ENCODE peak calls at places on chromosome 2, in eight cellular contexts. One of them, this sample, is unnamed.
A peak's percentile ranks its signal among the peaks of the same experiment; 100 is the strongest.

GRCh38 chr2:205610437-205610836 is 71.9 kb upstream of the NRP2 start:
- DNase-seq in IMR-90: peak; percentile 65
- DNase-seq in A549: no peak
- DNase-seq in uterus: no peak
- DNase-seq in tibial artery: no peak
- DNase-seq in cardiac fibroblast: peak; percentile 34
- DNase-seq in epithelial cell of esophagus: peak; percentile 42
- DNase-seq in fibroblast of the aortic adventitia: peak; percentile 71
- DNase-seq in this sample: no peak

GRCh38 chr2:134320930-134321329 is 67.1 kb downstream of the MGAT5 start:
- DNase-seq in IMR-90: no peak
- DNase-seq in A549: no peak
- DNase-seq in fibroblast of the aortic adventitia: no peak
- DNase-seq in epithelial cell of esophagus: no peak
- DNase-seq in tibial artery: no peak
- DNase-seq in uterus: no peak
- DNase-seq in cardiac fibroblast: no peak
- DNase-seq in this sample: no peak

GRCh38 chr2:138094031-138094430 is 129.8 kb downstream of the HNMT start:
- DNase-seq in IMR-90: no peak
- DNase-seq in epithelial cell of esophagus: no peak
- DNase-seq in tibial artery: no peak
- DNase-seq in uterus: no peak
- DNase-seq in A549: no peak
- DNase-seq in cardiac fibroblast: no peak
- DNase-seq in fibroblast of the aortic adventitia: no peak
- DNase-seq in this sample: no peak

GRCh38 chr2:18991177-18992168 is 366.9 kb downstream of the OSR1 start:
- DNase-seq in tibial artery: peak; percentile 76
- DNase-seq in IMR-90: peak; percentile 78
- DNase-seq in cardiac fibroblast: peak; percentile 82
- DNase-seq in fibroblast of the aortic adventitia: peak; percentile 98
- DNase-seq in epithelial cell of esophagus: peak; percentile 66
- DNase-seq in uterus: peak; percentile 29
- DNase-seq in A549: peak; percentile 27
- DNase-seq in this sample: no peak

GRCh38 chr2:141994066-141994465 is 136.8 kb downstream of the LRP1B start:
- DNase-seq in epithelial cell of esophagus: peak; percentile 13
- DNase-seq in A549: no peak
- DNase-seq in IMR-90: no peak
- DNase-seq in fibroblast of the aortic adventitia: no peak
- DNase-seq in tibial artery: no peak
- DNase-seq in uterus: no peak
- DNase-seq in cardiac fibroblast: no peak
- DNase-seq in this sample: no peak

GRCh38 chr2:117858892-117859531 is 44.5 kb downstream of the DDX18 start:
- DNase-seq in tibial artery: no peak
- DNase-seq in epithelial cell of esophagus: no peak
- DNase-seq in fibroblast of the aortic adventitia: no peak
- DNase-seq in cardiac fibroblast: no peak
- DNase-seq in A549: no peak
- DNase-seq in IMR-90: no peak
- DNase-seq in uterus: no peak
- DNase-seq in this sample: no peak

GRCh38 chr2:149061119-149061518 is 22.6 kb downstream of the LYPD6B start:
- DNase-seq in fibroblast of the aortic adventitia: no peak
- DNase-seq in epithelial cell of esophagus: no peak
- DNase-seq in cardiac fibroblast: no peak
- DNase-seq in IMR-90: no peak
- DNase-seq in tibial artery: no peak
- DNase-seq in uterus: no peak
- DNase-seq in A549: no peak
- DNase-seq in this sample: no peak

GRCh38 chr2:236875906-236876505 is 209.7 kb upstream of the COPS8 start:
- DNase-seq in tibial artery: peak; percentile 74
- DNase-seq in A549: no peak
- DNase-seq in epithelial cell of esophagus: peak; percentile 86
- DNase-seq in IMR-90: no peak
- DNase-seq in cardiac fibroblast: peak; percentile 31
- DNase-seq in fibroblast of the aortic adventitia: peak; percentile 69
- DNase-seq in uterus: peak; percentile 24
- DNase-seq in this sample: no peak

GRCh38 chr2:192558637-192559036 is 363.9 kb upstream of the TMEFF2 start:
- DNase-seq in IMR-90: no peak
- DNase-seq in cardiac fibroblast: no peak
- DNase-seq in A549: no peak
- DNase-seq in fibroblast of the aortic adventitia: no peak
- DNase-seq in epithelial cell of esophagus: no peak
- DNase-seq in tibial artery: no peak
- DNase-seq in uterus: no peak
- DNase-seq in this sample: no peak

GRCh38 chr2:238821391-238821790 is 26.5 kb upstream of the TWIST2 start:
- DNase-seq in tibial artery: no peak
- DNase-seq in uterus: peak; percentile 81
- DNase-seq in A549: no peak
- DNase-seq in cardiac fibroblast: peak; percentile 54
- DNase-seq in IMR-90: peak; percentile 39
- DNase-seq in epithelial cell of esophagus: no peak
- DNase-seq in fibroblast of the aortic adventitia: peak; percentile 56
- DNase-seq in this sample: no peak

GRCh38 chr2:168514692-168515091 is 58.6 kb downstream of the CERS6 start:
- DNase-seq in epithelial cell of esophagus: peak; percentile 34
- DNase-seq in tibial artery: no peak
- DNase-seq in A549: no peak
- DNase-seq in fibroblast of the aortic adventitia: no peak
- DNase-seq in cardiac fibroblast: peak; percentile 35
- DNase-seq in IMR-90: no peak
- DNase-seq in uterus: no peak
- DNase-seq in this sample: no peak

GRCh38 chr2:168517801-168518200 is 61.7 kb downstream of the CERS6 start:
- DNase-seq in A549: no peak
- DNase-seq in epithelial cell of esophagus: peak; percentile 52
- DNase-seq in fibroblast of the aortic adventitia: no peak
- DNase-seq in tibial artery: no peak
- DNase-seq in IMR-90: no peak
- DNase-seq in uterus: no peak
- DNase-seq in cardiac fibroblast: peak; percentile 63
- DNase-seq in this sample: no peak

GRCh38 chr2:168518555-168519066 is 62.5 kb downstream of the CERS6 start:
- DNase-seq in uterus: peak; percentile 37
- DNase-seq in A549: no peak
- DNase-seq in tibial artery: peak; percentile 75
- DNase-seq in IMR-90: peak; percentile 34
- DNase-seq in cardiac fibroblast: peak; percentile 65
- DNase-seq in epithelial cell of esophagus: peak; percentile 82
- DNase-seq in fibroblast of the aortic adventitia: no peak
- DNase-seq in this sample: no peak

GRCh38 chr2:168519534-168520308 is 63.6 kb downstream of the CERS6 start:
- DNase-seq in A549: no peak
- DNase-seq in uterus: no peak
- DNase-seq in fibroblast of the aortic adventitia: peak; percentile 42
- DNase-seq in epithelial cell of esophagus: no peak
- DNase-seq in IMR-90: no peak
- DNase-seq in cardiac fibroblast: peak; percentile 60
- DNase-seq in tibial artery: no peak
- DNase-seq in this sample: no peak

GRCh38 chr2:168515502-168515901 is 59.4 kb downstream of the CERS6 start:
- DNase-seq in tibial artery: no peak
- DNase-seq in IMR-90: peak; percentile 76
- DNase-seq in cardiac fibroblast: peak; percentile 94
- DNase-seq in uterus: no peak
- DNase-seq in fibroblast of the aortic adventitia: peak; percentile 92
- DNase-seq in epithelial cell of esophagus: peak; percentile 35
- DNase-seq in A549: no peak
- DNase-seq in this sample: no peak
- H3K4me3 ChIP-seq in tibial artery: no peak overlapping the region
- H3K4me3 ChIP-seq in IMR-90: no peak overlapping the region
- H3K4me3 ChIP-seq in cardiac fibroblast: no peak overlapping the region
- H3K4me3 ChIP-seq in uterus: no peak overlapping the region
- H3K4me3 ChIP-seq in fibroblast of the aortic adventitia: no peak overlapping the region
- H3K4me3 ChIP-seq in epithelial cell of esophagus: no peak overlapping the region
- H3K4me3 ChIP-seq in A549: no peak overlapping the region
- H3K4me3 ChIP-seq in this sample: no peak overlapping the region

DNA sequence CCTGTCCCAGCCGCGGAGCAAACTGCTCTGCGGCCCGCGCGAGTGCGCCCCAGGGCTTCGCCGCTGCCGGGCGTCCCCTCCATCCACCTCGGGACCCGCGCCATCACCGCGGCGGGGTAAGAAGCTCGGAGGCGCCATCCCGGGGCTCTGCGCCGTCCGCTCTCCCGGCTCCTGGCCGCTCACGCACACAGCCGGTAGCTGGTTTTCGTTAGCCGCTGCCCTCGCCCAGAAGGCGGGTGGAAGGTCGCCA is 905 bp upstream of the GDF7 start:
- DNase-seq in cardiac fibroblast: no peak
- DNase-seq in IMR-90: no peak
- DNase-seq in fibroblast of the aortic adventitia: no peak
- DNase-seq in A549: no peak
- DNase-seq in uterus: no peak
- DNase-seq in epithelial cell of esophagus: no peak
- DNase-seq in tibial artery: peak; percentile 72
- DNase-seq in this sample: no peak
- TF ChIP-seq CTCF in cardiac fibroblast: no peak
- TF ChIP-seq CTCF in IMR-90: no peak
- TF ChIP-seq CTCF in fibroblast of the aortic adventitia: no peak
- TF ChIP-seq CTCF in A549: no peak
- TF ChIP-seq CTCF in uterus: no peak
- TF ChIP-seq CTCF in epithelial cell of esophagus: no peak
- TF ChIP-seq CTCF in tibial artery: no peak
- TF ChIP-seq CTCF in this sample: no peak

DNA sequence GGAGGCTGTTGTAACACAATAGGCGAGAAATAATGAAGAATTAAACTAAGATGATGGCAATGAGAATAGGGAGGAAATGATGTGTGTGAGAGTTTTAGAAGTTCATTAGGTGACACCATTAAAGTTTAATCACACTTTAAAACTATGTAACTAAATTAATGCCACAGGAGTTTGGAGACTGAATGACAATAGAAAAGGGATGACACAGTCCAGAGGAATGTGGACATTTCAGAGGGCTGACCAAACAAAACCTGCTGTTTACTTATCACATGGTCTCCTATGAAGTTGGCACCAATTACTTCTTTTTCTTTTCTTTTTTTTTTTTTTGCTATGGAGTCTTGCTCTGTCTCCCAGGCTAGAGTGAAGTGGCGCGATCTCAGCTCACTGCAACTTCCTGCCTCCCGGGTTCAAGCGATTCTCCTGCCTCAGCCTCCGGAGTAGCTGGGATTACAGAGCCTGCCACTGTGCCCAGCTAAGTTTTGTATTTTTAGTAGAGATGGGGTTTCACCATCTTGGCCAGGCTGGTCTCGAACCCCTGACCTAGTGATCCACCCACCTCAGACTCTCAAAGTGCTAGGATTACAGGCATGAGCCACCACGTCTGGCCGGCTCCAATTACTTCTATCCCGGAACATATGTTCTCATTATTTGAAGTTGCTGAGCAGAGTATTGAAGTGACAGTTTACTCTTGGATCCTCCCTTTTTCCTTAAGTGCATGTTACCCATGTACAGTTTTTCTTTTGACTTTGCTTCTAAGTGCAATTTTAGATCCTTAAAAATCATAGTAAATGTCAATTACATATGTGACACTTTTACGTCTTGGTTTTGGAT is 4.3 kb downstream of the AGPS start:
- DNase-seq in A549: peak; percentile 37
- DNase-seq in IMR-90: peak; percentile 69
- DNase-seq in tibial artery: no peak
- DNase-seq in fibroblast of the aortic adventitia: peak; percentile 75
- DNase-seq in uterus: peak; percentile 25
- DNase-seq in cardiac fibroblast: peak; percentile 90
- DNase-seq in epithelial cell of esophagus: peak; percentile 81
- DNase-seq in this sample: no peak
- H3K4me3 ChIP-seq in A549: peak overlapping the region; percentile 11
- H3K4me3 ChIP-seq in IMR-90: no peak overlapping the region
- H3K4me3 ChIP-seq in tibial artery: no peak overlapping the region
- H3K4me3 ChIP-seq in fibroblast of the aortic adventitia: no peak overlapping the region
- H3K4me3 ChIP-seq in uterus: no peak overlapping the region
- H3K4me3 ChIP-seq in cardiac fibroblast: peak overlapping the region; percentile 8
- H3K4me3 ChIP-seq in epithelial cell of esophagus: no peak overlapping the region
- H3K4me3 ChIP-seq in this sample: no peak overlapping the region

DNA sequence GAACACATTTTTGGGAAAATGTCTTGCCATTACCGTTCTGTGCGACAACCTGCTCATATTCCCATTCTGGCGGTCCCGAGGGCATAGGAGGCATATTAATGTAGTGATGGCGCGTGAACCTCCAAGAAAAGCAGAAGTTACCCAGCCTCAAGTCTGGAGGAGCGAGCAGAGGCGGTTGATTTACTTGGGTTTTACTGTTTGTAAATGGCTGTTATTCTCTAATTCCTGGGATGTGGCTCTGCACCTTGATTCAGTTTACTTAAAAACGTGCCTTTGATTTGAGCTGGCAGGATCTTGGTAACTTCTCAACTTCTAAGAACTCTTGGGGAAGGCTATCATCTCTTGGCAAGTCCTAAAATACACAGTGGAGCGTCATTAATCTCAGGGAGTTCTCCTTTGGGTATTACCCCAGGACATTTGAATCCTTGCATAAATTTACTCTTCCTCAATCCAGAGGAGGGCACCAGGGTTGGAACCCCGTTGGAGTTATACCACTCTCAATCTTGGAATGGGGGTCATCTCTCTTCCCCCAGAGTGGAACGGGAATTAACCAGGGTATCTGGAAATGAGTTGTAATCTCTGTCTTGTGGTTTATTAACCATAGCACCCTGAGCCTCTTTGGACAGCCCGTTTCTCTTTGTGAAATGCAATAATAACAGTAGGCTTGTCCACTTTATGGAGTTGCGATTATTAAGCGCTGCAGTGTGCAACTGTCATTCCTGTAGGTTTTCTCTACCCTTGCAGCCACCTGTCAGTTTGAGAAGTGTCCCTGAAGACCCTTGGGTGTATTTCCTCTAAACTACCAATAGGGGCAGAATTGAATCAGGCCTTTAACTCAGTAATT is 2.1 kb downstream of the HK2 start:
- DNase-seq in A549: peak; percentile 84
- DNase-seq in fibroblast of the aortic adventitia: peak; percentile 63
- DNase-seq in epithelial cell of esophagus: peak; percentile 69
- DNase-seq in IMR-90: peak; percentile 53
- DNase-seq in tibial artery: no peak
- DNase-seq in uterus: no peak
- DNase-seq in cardiac fibroblast: peak; percentile 55
- DNase-seq in this sample: no peak
- TF ChIP-seq CTCF in A549: peak; percentile 56
- TF ChIP-seq CTCF in fibroblast of the aortic adventitia: peak; percentile 80
- TF ChIP-seq CTCF in epithelial cell of esophagus: peak; percentile 85
- TF ChIP-seq CTCF in IMR-90: peak; percentile 60
- TF ChIP-seq CTCF in tibial artery: peak; percentile 57
- TF ChIP-seq CTCF in uterus: peak; percentile 42
- TF ChIP-seq CTCF in cardiac fibroblast: peak; percentile 75
- TF ChIP-seq CTCF in this sample: peak; percentile 75